ENCODE peak calls at places on chromosomes 16 and 17, in ten cellular contexts. E is stromal cell of bone marrow, V is non-pigmented ciliary epithelial cell, W is substantia nigra, K is cardiac fibroblast, Q is NCI-H1092, S is dermis microvascular lymphatic vessel endothelial cell, G is fibroblast of the conjunctiva, J is erythroblast, X is tibial nerve. L is an unnamed sample.

GRCh38 chr17:76725580-76726230 is 701 bp downstream of the JMJD6 start:
- DNase-seq in E (no peak), V (no peak), W (no peak), K (peak), Q (no peak), S (peak), G (no peak), J (peak), X (peak), L (peak)

GRCh38 chr16:84292032-84292431 is 2.6 kb upstream of the WFDC1 start:
- DNase-seq in E (no peak), V (no peak), W (no peak), K (no peak), Q (peak), S (no peak), G (no peak), J (no peak), X (no peak), L (no peak)

GRCh38 chr17:40687106-40687505 is 16.4 kb downstream of the KRT24 start:
- DNase-seq in E (no peak), V (no peak), W (no peak), K (no peak), Q (no peak), S (no peak), G (no peak), J (no peak), X (no peak), L (no peak)

GRCh38 chr17:15261063-15261817 is 3.9 kb downstream of the PMP22 start:
- DNase-seq in E (no peak), V (no peak), W (peak), K (peak), Q (no peak), S (peak), G (no peak), J (peak), X (peak), L (peak)

GRCh38 chr17:63452091-63452978 is 6.2 kb upstream of the CYB561 start:
- DNase-seq in E (no peak), V (no peak), W (no peak), K (no peak), Q (no peak), S (no peak), G (no peak), J (no peak), X (no peak), L (no peak)

GRCh38 chr16:58031016-58031800 is 5.7 kb downstream of the MMP15 start:
- DNase-seq in E (no peak), V (no peak), W (no peak), K (no peak), Q (no peak), S (no peak), G (no peak), J (no peak), X (no peak), L (peak)

GRCh38 chr16:88569614-88569984 is 604 bp upstream of the ZC3H18 start:
- DNase-seq in E (no peak), V (no peak), W (no peak), K (peak), Q (no peak), S (no peak), G (no peak), J (no peak), X (no peak), L (peak)

GRCh38 chr16:4067262-4068001 is 48.8 kb downstream of the ADCY9 start:
- DNase-seq in E (peak), V (no peak), W (no peak), K (peak), Q (no peak), S (no peak), G (peak), J (no peak), X (peak), L (no peak)

GRCh38 chr16:83779881-83780280 is 27.9 kb upstream of the HSBP1 start:
- DNase-seq in E (peak), V (peak), W (no peak), K (peak), Q (no peak), S (peak), G (peak), J (no peak), X (no peak), L (no peak)

GRCh38 chr16:66388350-66389139 is 22.1 kb downstream of the CDH5 start:
- DNase-seq in E (no peak), V (no peak), W (no peak), K (no peak), Q (no peak), S (no peak), G (no peak), J (no peak), X (no peak), L (no peak)

GRCh38 chr16:68760671-68761275 is 23.7 kb downstream of the CDH1 start:
- DNase-seq in E (no peak), V (no peak), W (no peak), K (peak), Q (no peak), S (peak), G (no peak), J (peak), X (no peak), L (peak)

GRCh38 chr17:16040710-16041251 is 41.2 kb downstream of the TTC19 start:
- DNase-seq in E (peak), V (peak), W (no peak), K (peak), Q (no peak), S (no peak), G (no peak), J (no peak), X (no peak), L (no peak)

GRCh38 chr17:10824874-10825273 is 13.0 kb downstream of the PIRT start:
- DNase-seq in E (no peak), V (no peak), W (no peak), K (no peak), Q (no peak), S (no peak), G (no peak), J (no peak), X (no peak), L (no peak)

GRCh38 chr17:19744922-19745757 is 3.0 kb downstream of the ALDH3A1 start:
- DNase-seq in E (no peak), V (no peak), W (peak), K (peak), Q (peak), S (peak), G (peak), J (peak), X (peak), L (peak)

GRCh38 chr17:2815781-2816185 is 19.5 kb downstream of the RAP1GAP2 start:
- DNase-seq in E (no peak), V (no peak), W (no peak), K (no peak), Q (no peak), S (no peak), G (no peak), J (no peak), X (no peak), L (no peak)

GRCh38 chr17:9999948-10000695 is 95.1 kb upstream of the RCVRN start:
- DNase-seq in E (no peak), V (no peak), W (no peak), K (no peak), Q (no peak), S (no peak), G (no peak), J (no peak), X (no peak), L (no peak)

GRCh38 chr17:63516910-63517824 is 6.0 kb upstream of the KCNH6 start:
- DNase-seq in E (no peak), V (no peak), W (no peak), K (peak), Q (no peak), S (peak), G (no peak), J (no peak), X (no peak), L (peak)

GRCh38 chr16:28981517-28981916 is 3.3 kb upstream of the LAT start:
- DNase-seq in E (no peak), V (no peak), W (no peak), K (peak), Q (no peak), S (peak), G (no peak), J (peak), X (no peak), L (peak)

GRCh38 chr16:58418601-58419000 is 26.3 kb downstream of the GINS3 start:
- DNase-seq in E (peak), V (no peak), W (no peak), K (peak), Q (no peak), S (peak), G (peak), J (peak), X (no peak), L (no peak)

GRCh38 chr17:80773243-80773991 is 218.2 kb upstream of the CHMP6 start:
- DNase-seq in E (no peak), V (no peak), W (no peak), K (no peak), Q (peak), S (no peak), G (no peak), J (no peak), X (no peak), L (no peak)

GRCh38 chr17:70968302-70968701 is 799.0 kb downstream of the KCNJ2 start:
- DNase-seq in E (no peak), V (no peak), W (no peak), K (peak), Q (no peak), S (no peak), G (no peak), J (no peak), X (no peak), L (no peak)

GRCh38 chr16:57540906-57541753 is 1.3 kb upstream of the ADGRG5 start:
- DNase-seq in E (no peak), V (no peak), W (no peak), K (no peak), Q (no peak), S (no peak), G (no peak), J (no peak), X (no peak), L (no peak)

GRCh38 chr16:69187387-69187890 is 475 bp downstream of the SNTB2 start:
- DNase-seq in E (no peak), V (no peak), W (peak), K (no peak), Q (no peak), S (peak), G (no peak), J (peak), X (peak), L (peak)

GRCh38 chr16:54061454-54061853 is 225.1 kb downstream of the IRX3 start:
- DNase-seq in E (no peak), V (no peak), W (no peak), K (no peak), Q (no peak), S (no peak), G (no peak), J (no peak), X (no peak), L (no peak)

GRCh38 chr16:59356144-59356543 is 622.0 kb upstream of the GOT2 start:
- DNase-seq in E (no peak), V (no peak), W (no peak), K (no peak), Q (no peak), S (no peak), G (no peak), J (no peak), X (no peak), L (no peak)

GRCh38 chr16:49350265-49351103 is 23.1 kb upstream of the C16orf78 start:
- DNase-seq in E (peak), V (peak), W (peak), K (peak), Q (peak), S (peak), G (peak), J (peak), X (peak), L (peak)